ENCODE peak calls at places on chromosome 6, in six cellular contexts. M, O, B, W, R and K are unnamed samples.

GRCh38 chr6:5174756-5175155 is 86.0 kb downstream of the LYRM4 start:
- DNase-seq in B (no peak), O (no peak), M (no peak), R (no peak), W (no peak), K (no peak)

GRCh38 chr6:99330159-99330558 is 19.3 kb downstream of the FAXC start:
- DNase-seq in O (peak), M (no peak), R (peak), B (peak), W (peak), K (no peak)

GRCh38 chr6:108697646-108698161 is 137.0 kb downstream of the FOXO3 start:
- DNase-seq in O (no peak), M (no peak), W (no peak), R (no peak), B (no peak), K (no peak)

GRCh38 chr6:19052219-19052618 is 665.1 kb downstream of the RNF144B start:
- DNase-seq in O (no peak), B (no peak), M (no peak), R (no peak), W (no peak), K (no peak)

GRCh38 chr6:106886444-106886843 is 88.1 kb downstream of the CD24 start:
- DNase-seq in O (no peak), R (no peak), W (no peak), M (no peak), B (no peak), K (no peak)

GRCh38 chr6:132888701-132889100 is 74.3 kb downstream of the RPS12 start:
- DNase-seq in B (no peak), W (no peak), M (no peak), R (no peak), O (no peak), K (no peak)

GRCh38 chr6:154995241-154996162 is at the start of gene TIAM2:
- DNase-seq in M (no peak), O (peak), B (no peak), W (no peak), R (no peak), K (no peak)

GRCh38 chr6:9620263-9620662 is 794.6 kb downstream of the TFAP2A start:
- DNase-seq in O (no peak), M (no peak), B (no peak), R (no peak), W (no peak), K (no peak)

GRCh38 chr6:154071711-154072110 is 32.7 kb downstream of the OPRM1 start:
- DNase-seq in M (no peak), W (no peak), B (no peak), O (no peak), R (no peak), K (no peak)

GRCh38 chr6:32772656-32773055 is 9.3 kb upstream of the HLA-DQB2 start:
- DNase-seq in M (no peak), W (no peak), R (no peak), O (no peak), B (no peak), K (no peak)

GRCh38 chr6:85008311-85009015 is 244.1 kb upstream of the TBX18 start:
- DNase-seq in O (no peak), M (no peak), B (no peak), R (no peak), W (no peak), K (no peak)

GRCh38 chr6:63787021-63787420 is 151.4 kb downstream of the PHF3 start:
- DNase-seq in B (no peak), W (no peak), R (no peak), O (no peak), M (no peak), K (no peak)

GRCh38 chr6:147881432-147881831 is 372.9 kb downstream of the SAMD5 start:
- DNase-seq in B (no peak), W (no peak), M (no peak), O (no peak), R (no peak), K (no peak)

GRCh38 chr6:44086931-44087574 is 40.2 kb downstream of the MRPL14 start:
- DNase-seq in R (no peak), B (no peak), M (no peak), W (no peak), O (no peak), K (no peak)
- TF ChIP-seq POLR2A in R (no peak), B (no peak), M (no peak), W (no peak), O (no peak), K (no peak)

GRCh38 chr6:44329858-44330257 is 12.6 kb upstream of the SPATS1 start:
- DNase-seq in W (no peak), R (no peak), M (no peak), O (no peak), B (no peak), K (no peak)
- TF ChIP-seq POLR2AphosphoS5 in W (no peak), R (no peak), M (no peak), O (no peak), B (no peak), K (no peak)

GRCh38 chr6:16369108-16369507 is 130.7 kb downstream of the GMPR start:
- DNase-seq in W (no peak), R (no peak), M (no peak), B (no peak), O (no peak), K (no peak)
- TF ChIP-seq TAF1 in W (no peak), R (no peak), M (no peak), B (no peak), O (no peak), K (no peak)

DNA sequence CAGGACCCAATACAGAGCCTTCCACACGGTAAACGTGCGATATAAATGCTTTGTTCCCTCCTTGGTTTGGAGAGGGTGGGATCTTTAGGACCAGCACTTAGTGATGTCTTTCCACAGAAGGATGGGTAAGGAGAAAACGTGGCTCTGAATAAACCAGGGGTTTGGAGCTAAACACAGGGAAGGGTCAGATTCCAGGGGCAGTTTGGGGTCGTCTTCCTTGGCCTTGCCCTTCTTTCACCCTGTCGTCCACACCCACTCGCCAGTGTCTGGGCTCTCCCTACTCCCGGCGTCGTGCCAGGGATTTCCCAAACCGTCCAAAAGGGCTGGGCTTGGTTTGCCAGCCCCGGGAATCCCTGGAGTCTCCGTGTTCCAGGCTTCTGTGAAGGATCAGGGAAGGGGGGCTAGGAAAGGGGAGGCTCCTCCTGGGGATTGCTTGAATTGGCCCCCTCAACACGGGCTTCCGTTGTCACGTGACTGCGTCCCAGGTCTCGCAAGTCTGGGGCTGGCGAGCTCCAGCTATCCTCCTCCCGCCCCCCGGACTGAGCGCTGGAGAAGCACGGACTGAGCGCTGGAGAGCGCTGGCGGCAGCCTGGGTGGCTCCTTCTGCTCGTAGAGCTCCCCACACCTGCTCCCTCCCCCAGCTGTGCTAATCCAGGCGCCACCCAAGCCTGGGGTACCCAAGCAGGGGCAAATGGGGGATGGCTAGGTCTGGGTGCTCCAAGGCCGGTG is 9.5 kb upstream of the ARMC12 start:
- DNase-seq in W (peak), B (no peak), R (peak), M (no peak), O (peak), K (peak)
- TF ChIP-seq POLR2A in W (no peak), B (no peak), R (no peak), M (peak), O (no peak), K (no peak)